ENCODE peak calls at places on chromosomes 5 and 9, in four cellular contexts. M is HepG2, Y is K562, J is GM12878. Q is an unnamed sample.

GRCh38 chr5:145996135-145996534 is 59.8 kb downstream of the SH3RF2 start:
- DNase-seq in M (no peak), J (no peak), Y (no peak), Q (no peak)

GRCh38 chr5:1245901-1246576 is 20.9 kb downstream of the SLC6A18 start:
- DNase-seq in Y (no peak), M (no peak), J (no peak), Q (no peak)

GRCh38 chr5:148961261-148962199 is 101.3 kb downstream of the SH3TC2 start:
- DNase-seq in J (no peak), M (no peak), Y (no peak), Q (no peak)

GRCh38 chr5:143921525-143922311 is 109.8 kb downstream of the HMHB1 start:
- DNase-seq in J (no peak), M (no peak), Y (no peak), Q (no peak)

GRCh38 chr5:139064613-139065012 is 133.6 kb downstream of the SIL1 start:
- DNase-seq in M (peak; percentile 7), J (no peak), Y (no peak), Q (no peak)

GRCh38 chr5:145937432-145938250 is 1.3 kb downstream of the SH3RF2 start:
- DNase-seq in Y (no peak), M (peak; percentile 40), J (no peak), Q (peak; percentile 13)

GRCh38 chr5:77328926-77329647 is 118.6 kb downstream of the PDE8B start:
- DNase-seq in M (no peak), J (no peak), Y (no peak), Q (no peak)

GRCh38 chr5:33261305-33261704 is 179.5 kb upstream of the TARS1 start:
- DNase-seq in J (no peak), M (no peak), Y (no peak), Q (no peak)

DNA sequence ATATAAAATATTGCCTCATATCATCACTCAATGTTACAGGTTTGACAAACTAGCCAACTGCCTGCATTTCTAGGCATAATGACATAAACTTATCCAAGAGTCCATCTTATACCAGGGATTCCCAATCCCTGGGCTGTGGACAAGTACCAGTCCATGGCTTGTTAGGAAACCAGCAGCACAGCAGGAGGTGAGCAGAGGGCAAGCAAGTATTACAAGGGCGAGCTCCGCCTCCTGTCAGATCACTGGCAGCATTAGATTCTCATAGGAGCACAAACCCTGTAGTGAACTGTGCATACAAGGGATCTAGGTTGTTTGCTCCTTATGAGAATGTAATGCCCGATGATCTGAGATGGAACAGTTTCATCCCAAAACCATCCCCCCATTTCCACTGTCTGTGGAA is 144.9 kb downstream of the PRKACG start:
- DNase-seq in J (no peak), Y (no peak), M (no peak), Q (no peak)
- H3K4me3 ChIP-seq in J (no peak overlapping the region), Y (no peak overlapping the region), M (no peak overlapping the region), Q (no peak overlapping the region)

DNA sequence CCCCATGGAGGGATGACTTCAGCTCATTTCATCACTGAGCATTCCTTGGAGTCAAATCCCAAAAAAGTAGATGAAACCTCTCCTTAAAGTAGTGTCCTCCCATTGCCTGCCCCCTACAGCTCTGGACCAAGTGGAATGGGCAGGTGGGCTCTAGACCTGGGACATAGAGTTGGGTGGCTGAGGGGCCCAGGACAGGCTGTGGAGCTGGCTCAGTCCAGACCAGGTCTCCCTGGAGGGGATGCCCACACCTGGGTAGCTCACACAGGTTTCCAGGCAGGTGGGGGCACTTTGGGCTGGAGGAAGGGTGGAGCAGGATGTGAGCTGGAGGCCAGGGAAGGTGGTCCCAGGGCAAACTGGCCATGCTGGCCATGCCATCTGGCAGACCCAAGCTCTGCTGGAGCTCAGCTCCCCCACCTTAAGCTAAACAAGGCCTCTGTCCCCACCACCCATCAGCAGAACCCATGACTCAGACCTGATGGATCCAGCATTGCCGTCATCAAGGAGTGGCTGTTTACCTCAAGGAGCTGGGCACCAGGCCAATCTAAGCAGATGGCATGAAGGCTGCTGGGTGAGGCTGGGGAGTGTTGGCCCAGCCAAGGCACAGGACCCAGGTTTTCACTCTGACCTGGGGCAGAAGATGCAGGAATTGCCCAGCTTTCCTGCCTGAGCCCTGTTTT is 6.2 kb upstream of the SPINK4 start:
- DNase-seq in J (no peak), Y (no peak), M (no peak), Q (no peak)
- TF ChIP-seq GABPA in J (no peak), Y (no peak), M (no peak), Q (no peak)

DNA sequence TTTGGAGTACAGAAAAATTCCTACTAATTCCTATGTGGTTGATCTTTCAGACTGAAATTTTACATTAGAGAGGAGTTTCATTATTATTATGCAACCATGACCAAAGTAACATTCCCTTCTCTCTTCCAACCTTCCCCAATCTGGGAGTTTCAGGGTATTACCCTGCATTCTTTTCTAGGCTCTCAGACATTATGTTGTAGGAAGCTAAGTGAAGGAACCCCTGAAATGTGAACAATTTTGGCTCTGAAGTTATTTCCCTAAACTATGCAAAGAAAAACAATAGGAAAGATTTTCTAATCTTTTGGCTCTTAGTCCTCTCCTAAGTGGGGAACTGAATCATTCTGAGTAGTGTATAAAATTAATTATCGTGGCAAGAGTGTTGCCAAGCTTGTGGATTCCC is 63.3 kb upstream of the ZFAND5 start:
- DNase-seq in Y (no peak), J (no peak), M (no peak), Q (no peak)
- H3K4me3 ChIP-seq in Y (no peak overlapping the region), J (no peak overlapping the region), M (no peak overlapping the region), Q (no peak overlapping the region)

GRCh38 chr5:114185274-114185673 is 176.6 kb upstream of the KCNN2 start:
- DNase-seq in J (no peak), M (no peak), Y (no peak), Q (no peak)
- TF ChIP-seq GABPA in J (no peak), M (no peak), Y (no peak), Q (no peak)

GRCh38 chr5:56142620-56143431 is 90.3 kb downstream of the ANKRD55 start:
- DNase-seq in M (no peak), Y (no peak), J (peak; percentile 95), Q (no peak)

GRCh38 chr5:56145106-56145505 is 88.0 kb downstream of the ANKRD55 start:
- DNase-seq in M (no peak), J (no peak), Y (no peak), Q (no peak)

GRCh38 chr5:56139978-56140562 is 93.1 kb downstream of the ANKRD55 start:
- DNase-seq in Y (no peak), J (no peak), M (no peak), Q (no peak)

GRCh38 chr5:56144211-56144610 is 88.9 kb downstream of the ANKRD55 start:
- DNase-seq in M (no peak), J (no peak), Y (no peak), Q (no peak)

GRCh38 chr5:56142233-56142619 is 90.9 kb downstream of the ANKRD55 start:
- DNase-seq in Y (no peak), M (no peak), J (no peak), Q (no peak)
- H3K4me3 ChIP-seq in Y (no peak overlapping the region), M (no peak overlapping the region), J (no peak overlapping the region), Q (no peak overlapping the region)

GRCh38 chr9:89842267-89842768 is 237.5 kb downstream of the GADD45G start:
- DNase-seq in J (no peak), M (no peak), Y (no peak), Q (no peak)

GRCh38 chr9:89841456-89841855 is 236.6 kb downstream of the GADD45G start:
- DNase-seq in Y (no peak), J (no peak), M (no peak), Q (no peak)

GRCh38 chr9:89837911-89838310 is 233.1 kb downstream of the GADD45G start:
- DNase-seq in Y (no peak), J (no peak), M (no peak), Q (no peak)

GRCh38 chr9:89839427-89839826 is 234.6 kb downstream of the GADD45G start:
- DNase-seq in Y (no peak), J (no peak), M (no peak), Q (no peak)

GRCh38 chr9:89839952-89840351 is 235.1 kb downstream of the GADD45G start:
- DNase-seq in Y (no peak), M (no peak), J (no peak), Q (no peak)
- TF ChIP-seq GABPA in Y (no peak), M (no peak), J (no peak), Q (no peak)

GRCh38 chr5:142364251-142365145 is 39.7 kb upstream of the SPRY4 start:
- DNase-seq in J (no peak), Y (peak; percentile 76), M (no peak), Q (no peak)
- H3K4me3 ChIP-seq in J (no peak overlapping the region), Y (no peak overlapping the region), M (no peak overlapping the region), Q (no peak overlapping the region)

Q was measured in H1.